ENCODE peak calls at places on chromosome 14, in eight cellular contexts. V is endothelial cell of umbilical vein, X is uterus, I is psoas muscle, D is SK-N-SH, M is colonic mucosa, E is breast epithelium, W is neural progenitor cell. Y is an unnamed sample.

GRCh38 chr14:29576997-29577396 is 350.6 kb downstream of the PRKD1 start:
- DNase-seq in X (no peak), M (no peak), I (no peak), V (no peak), E (no peak), W (no peak), D (no peak), Y (no peak)

GRCh38 chr14:74552623-74553022 is 59.1 kb downstream of the ISCA2 start:
- DNase-seq in W (no peak), I (peak; percentile 84), X (peak; percentile 48), E (no peak), D (peak; percentile 94), V (peak; percentile 63), M (peak; percentile 66), Y (peak; percentile 63)

GRCh38 chr14:96497586-96497985 is 4.6 kb upstream of the PAPOLA start:
- DNase-seq in M (no peak), I (no peak), W (no peak), X (no peak), V (no peak), E (no peak), D (no peak), Y (no peak)

GRCh38 chr14:57747036-57747435 is 118.9 kb downstream of the SLC35F4 start:
- DNase-seq in E (no peak), M (peak; percentile 43), I (no peak), V (peak; percentile 16), D (no peak), X (no peak), W (no peak), Y (no peak)

GRCh38 chr14:33364536-33364935 is 425.9 kb downstream of the NPAS3 start:
- DNase-seq in M (no peak), W (peak; percentile 65), E (no peak), D (no peak), V (no peak), X (no peak), I (no peak), Y (no peak)

GRCh38 chr14:91466192-91466591 is 43.9 kb downstream of the PPP4R3A start:
- DNase-seq in M (no peak), I (no peak), X (no peak), V (no peak), E (no peak), W (no peak), D (no peak), Y (no peak)

GRCh38 chr14:35985504-35986218 is 159.5 kb downstream of the BRMS1L start:
- DNase-seq in M (no peak), I (no peak), D (no peak), X (no peak), V (no peak), E (no peak), W (peak; percentile 24), Y (no peak)

GRCh38 chr14:81289516-81289915 is 68.8 kb upstream of the GTF2A1 start:
- DNase-seq in V (no peak), E (no peak), M (no peak), I (no peak), D (no peak), X (no peak), W (no peak), Y (no peak)

GRCh38 chr14:28061006-28061405 is 705.6 kb upstream of the FOXG1 start:
- DNase-seq in I (no peak), E (no peak), D (no peak), M (no peak), W (no peak), X (no peak), V (no peak), Y (no peak)

DNA sequence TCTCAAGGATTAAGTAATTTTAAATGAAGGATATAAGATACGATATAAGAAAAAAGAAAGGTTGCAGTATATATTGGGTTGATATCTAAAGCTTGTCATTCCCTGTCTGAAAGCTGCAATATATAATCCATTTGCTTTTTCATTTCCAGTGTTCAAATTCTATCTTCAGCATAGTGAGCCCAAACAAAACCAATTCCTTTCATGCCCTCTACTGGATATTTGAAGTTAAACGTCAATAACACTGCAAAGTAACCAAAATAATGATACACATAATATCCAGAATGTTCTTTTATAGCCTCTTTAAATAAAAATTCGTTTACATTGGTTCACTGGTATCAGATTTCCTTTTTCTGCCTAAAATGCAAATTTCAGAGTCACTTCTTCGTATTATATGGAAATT is 64.5 kb upstream of the DAAM1 start:
- DNase-seq in M (no peak), I (no peak), E (no peak), V (no peak), D (peak; percentile 38), W (no peak), X (no peak), Y (no peak)
- TF ChIP-seq CTCF in M (no peak), I (peak; percentile 32), E (no peak), V (no peak), D (peak; percentile 72), W (peak; percentile 49), X (no peak), Y (peak; percentile 28)

DNA sequence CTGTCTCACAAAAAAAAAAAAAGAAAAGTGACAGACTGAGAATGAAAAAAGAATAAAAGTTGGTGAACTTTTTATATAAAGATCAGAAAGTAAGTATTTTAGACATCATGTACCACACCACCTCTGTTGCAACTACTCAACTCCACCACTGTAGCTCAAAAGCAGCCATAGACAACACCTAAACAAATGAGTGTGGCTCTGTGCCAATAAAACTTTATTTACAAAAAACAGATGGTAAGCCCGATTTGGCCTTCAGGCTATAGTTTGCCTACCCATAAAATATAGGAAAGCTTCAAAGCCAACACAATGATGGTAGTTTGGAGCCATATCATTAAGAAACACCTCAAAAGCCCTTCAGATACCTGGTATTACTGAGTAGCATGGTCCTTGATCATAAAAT is 154.5 kb upstream of the FOXN3 start:
- DNase-seq in I (no peak), W (no peak), E (no peak), M (no peak), V (no peak), X (no peak), D (no peak), Y (no peak)
- H3K9me3 ChIP-seq in I (no peaks in the 10 kb centered on the region), W (no peaks in the 10 kb centered on the region), E (no peaks in the 10 kb centered on the region), M (no peaks in the 10 kb centered on the region), V (no peaks in the 10 kb centered on the region), X (no peaks in the 10 kb centered on the region), D (no peaks in the 10 kb centered on the region), Y (no peaks in the 10 kb centered on the region)

DNA sequence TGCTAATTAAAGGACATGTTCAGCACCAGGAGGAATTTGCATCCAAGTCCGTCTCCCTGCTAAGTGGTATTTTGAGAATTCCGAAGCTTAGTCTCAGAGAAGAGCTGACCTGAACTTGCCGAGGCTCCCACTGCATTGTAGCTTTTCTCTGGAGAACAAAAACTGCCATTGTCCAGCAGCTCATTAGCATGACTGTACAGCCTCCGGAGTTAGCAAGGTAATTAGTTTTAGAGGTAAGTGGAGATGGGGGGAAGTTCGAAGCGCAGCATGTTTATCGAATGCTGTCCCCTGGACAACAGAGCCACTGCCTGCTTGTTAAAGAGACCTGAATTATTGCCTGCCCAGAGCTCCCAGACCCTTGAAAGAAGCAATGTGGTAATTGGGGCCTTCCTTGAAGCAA is 160.3 kb upstream of the PELI2 start:
- DNase-seq in W (peak; percentile 90), I (no peak), X (no peak), V (no peak), M (no peak), E (no peak), D (no peak), Y (no peak)
- TF ChIP-seq CTCF in W (no peak), I (no peak), X (no peak), V (no peak), M (no peak), E (no peak), D (no peak), Y (no peak)

GRCh38 chr14:105711058-105711620 is 184.8 kb downstream of the TMEM121 start:
- DNase-seq in W (no peak), I (no peak), M (no peak), V (no peak), E (no peak), D (no peak), X (no peak), Y (no peak)
- H3K9me3 ChIP-seq in W (no peaks in the 10 kb centered on the region), I (no peaks in the 10 kb centered on the region), M (no peaks in the 10 kb centered on the region), V (no peaks in the 10 kb centered on the region), E (peaks cover 5% of the 10 kb centered on the region), D (no peaks in the 10 kb centered on the region), X (no peaks in the 10 kb centered on the region), Y (no peaks in the 10 kb centered on the region)

GRCh38 chr14:70254476-70254961 is 65.8 kb upstream of the SLC8A3 start:
- DNase-seq in I (peak; percentile 78), X (no peak), D (peak; percentile 78), W (peak; percentile 70), M (peak; percentile 53), V (peak; percentile 30), E (peak; percentile 62), Y (no peak)

GRCh38 chr14:70259420-70259819 is 70.7 kb upstream of the SLC8A3 start:
- DNase-seq in D (no peak), X (no peak), E (no peak), M (no peak), W (no peak), I (no peak), V (no peak), Y (no peak)

GRCh38 chr14:70257526-70257925 is 68.8 kb upstream of the SLC8A3 start:
- DNase-seq in M (peak; percentile 36), W (peak; percentile 36), V (no peak), D (no peak), I (no peak), E (no peak), X (no peak), Y (no peak)
- TF ChIP-seq CTCF in M (no peak), W (peak; percentile 50), V (peak; percentile 17), D (peak; percentile 30), I (peak; percentile 68), E (no peak), X (no peak), Y (no peak)

GRCh38 chr14:99238234-99238633 is 33.8 kb downstream of the BCL11B start:
- DNase-seq in D (no peak), M (no peak), E (no peak), V (no peak), W (no peak), I (no peak), X (no peak), Y (no peak)
- H3K9me3 ChIP-seq in D (no peaks in the 10 kb centered on the region), M (no peaks in the 10 kb centered on the region), E (no peaks in the 10 kb centered on the region), V (peaks cover 2% of the 10 kb centered on the region), W (no peaks in the 10 kb centered on the region), I (peaks cover 5% of the 10 kb centered on the region), X (no peaks in the 10 kb centered on the region), Y (no peaks in the 10 kb centered on the region)

GRCh38 chr14:99590746-99591555 is 13.1 kb downstream of the CCDC85C start:
- DNase-seq in E (no peak), X (peak; percentile 58), I (no peak), W (no peak), M (no peak), V (peak; percentile 85), D (peak; percentile 88), Y (no peak)
- TF ChIP-seq CTCF in E (no peak), X (no peak), I (no peak), W (no peak), M (no peak), V (peak; percentile 10), D (no peak), Y (no peak)

Y was measured in ascending aorta.